ENCODE peak calls at places on chromosomes 7 and 10, in six cellular contexts. H is mammary epithelial cell, I is Panc1, B is adrenal gland, N is OCI-LY7, Q is A549. X is an unnamed sample. For H3K4me1, the result is how much of the 10 kb centered on the place peaks cover.

GRCh38 chr7:30800785-30801252 is 29.6 kb downstream of the MINDY4 start:
- DNase-seq in H (peak), I (peak), B (peak), N (peak), Q (peak), X (peak)

GRCh38 chr10:128859738-128860386 is 607.2 kb upstream of the MGMT start:
- DNase-seq in H (no peak), I (peak), B (no peak), N (peak), Q (peak), X (peak)

GRCh38 chr7:96299496-96299895 is 22.4 kb downstream of the SLC25A13 start:
- DNase-seq in H (no peak), I (no peak), B (no peak), N (no peak), Q (no peak), X (no peak)

GRCh38 chr10:59177031-59177861 is 803 bp downstream of the PHYHIPL start:
- DNase-seq in H (peak), I (no peak), B (peak), N (no peak), Q (peak), X (no peak)

GRCh38 chr7:29345590-29345989 is 151.0 kb downstream of the CHN2 start:
- DNase-seq in H (peak), I (no peak), B (peak), N (no peak), Q (no peak), X (no peak)

GRCh38 chr10:72335394-72336258 is 19.1 kb downstream of the DNAJB12 start:
- DNase-seq in H (peak), I (no peak), B (peak), N (peak), Q (no peak), X (no peak)

GRCh38 chr7:10346032-10346431 is 627.6 kb upstream of the PHF14 start:
- DNase-seq in H (no peak), I (no peak), B (no peak), N (no peak), Q (no peak), X (no peak)

GRCh38 chr10:128714240-128714639 is 588.0 kb upstream of the MKI67 start:
- DNase-seq in H (no peak), I (no peak), B (no peak), N (no peak), Q (no peak), X (no peak)

GRCh38 chr7:70092314-70093303 is 494.3 kb downstream of the AUTS2 start:
- DNase-seq in H (no peak), I (no peak), B (peak), N (no peak), Q (no peak), X (no peak)

GRCh38 chr7:51009716-51010496 is 227.2 kb upstream of the GRB10 start:
- DNase-seq in H (peak), I (no peak), B (peak), N (no peak), Q (no peak), X (no peak)

GRCh38 chr7:134685250-134685649 is 38.6 kb downstream of the BPGM start:
- DNase-seq in H (no peak), I (peak), B (no peak), N (no peak), Q (no peak), X (no peak)

GRCh38 chr10:8034666-8035640 is 19.5 kb upstream of the GATA3 start:
- DNase-seq in H (no peak), I (no peak), B (no peak), N (no peak), Q (no peak), X (peak)

GRCh38 chr10:44386546-44387052 is 1.7 kb upstream of the CXCL12 start:
- DNase-seq in H (peak), I (no peak), B (peak), N (peak), Q (peak), X (peak)

GRCh38 chr7:68715907-68716306 is 882.4 kb upstream of the AUTS2 start:
- DNase-seq in H (no peak), I (no peak), B (no peak), N (no peak), Q (no peak), X (no peak)

GRCh38 chr10:103781329-103782061 is 73.9 kb downstream of the SH3PXD2A start:
- DNase-seq in H (peak), I (peak), B (no peak), N (peak), Q (peak), X (no peak)

DNA sequence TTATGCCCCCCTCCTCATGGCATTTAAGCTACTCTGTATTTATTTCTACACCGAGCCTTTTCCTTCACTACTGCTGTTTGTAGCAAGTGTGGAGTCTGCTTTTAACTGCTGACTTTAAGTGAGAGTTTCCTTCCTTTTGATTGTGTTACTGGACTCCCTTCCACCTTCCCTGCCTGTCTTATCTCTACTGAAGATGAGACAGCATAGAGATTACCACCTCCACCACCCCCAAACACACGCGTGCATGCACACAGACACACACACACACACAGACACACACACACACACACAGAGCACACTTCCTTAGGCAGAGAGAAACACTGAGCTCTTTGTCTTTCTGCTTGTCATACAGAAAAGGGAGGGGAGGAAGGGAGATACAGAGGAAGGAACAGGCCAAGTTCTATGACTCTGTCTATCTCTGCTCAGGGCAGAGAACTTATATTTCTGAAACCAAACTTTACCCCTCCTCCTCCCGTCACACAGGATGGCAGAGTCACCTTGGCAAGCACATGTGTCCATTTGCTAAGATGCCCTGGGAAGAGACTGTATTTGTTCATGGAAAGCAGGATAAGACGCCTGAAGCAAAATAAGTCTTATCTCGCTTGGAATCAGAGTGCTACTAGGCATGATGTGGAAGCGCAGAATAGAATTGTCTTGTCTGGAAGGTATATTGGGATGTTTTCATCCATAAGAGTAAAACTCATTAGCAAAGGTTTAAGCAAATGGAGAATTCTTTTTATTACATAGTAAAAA is 81.8 kb upstream of the CAV2 start:
- DNase-seq in H (peak), I (no peak), B (no peak), N (no peak), Q (no peak), X (no peak)
- H3K4me3 ChIP-seq in H (no peak), I (peak), B (no peak), N (no peak), Q (no peak), X (no peak)

GRCh38 chr7:42843209-42843800 is 68.6 kb downstream of the C7orf25 start:
- DNase-seq in H (no peak), I (no peak), B (peak), N (peak), Q (peak), X (no peak)
- H3K4me1 ChIP-seq in H (under half), I (under half), B (under half), N (under half), Q (under half), X (under half)

GRCh38 chr7:33278095-33278494 is 148.7 kb downstream of the BBS9 start:
- DNase-seq in H (no peak), I (no peak), B (no peak), N (no peak), Q (no peak), X (no peak)

GRCh38 chr7:33276325-33276724 is 147.0 kb downstream of the BBS9 start:
- DNase-seq in H (no peak), I (no peak), B (no peak), N (no peak), Q (no peak), X (no peak)

DNA sequence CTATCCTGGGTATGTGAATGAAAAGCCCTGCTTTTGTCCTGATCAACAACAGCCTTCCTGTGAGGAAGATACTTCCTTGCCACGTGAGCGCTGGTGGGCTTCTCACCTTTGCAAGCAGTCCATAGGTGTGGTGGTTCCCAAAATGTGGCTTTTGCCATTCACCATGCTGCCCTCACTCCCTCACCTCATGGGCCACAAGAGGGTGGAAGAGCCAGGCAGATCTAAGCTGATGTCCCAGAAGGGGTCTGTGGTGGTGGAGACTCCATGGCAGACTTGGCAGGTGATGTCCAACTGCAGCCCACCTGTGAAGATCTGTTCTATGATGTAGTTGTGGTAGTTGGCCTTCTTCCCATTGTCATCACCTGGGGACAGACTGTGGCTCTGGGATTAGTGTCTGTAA is 147.4 kb downstream of the BBS9 start:
- DNase-seq in H (no peak), I (no peak), B (no peak), N (no peak), Q (no peak), X (no peak)
- H3K4me3 ChIP-seq in H (no peak), I (no peak), B (no peak), N (no peak), Q (no peak), X (no peak)

DNA sequence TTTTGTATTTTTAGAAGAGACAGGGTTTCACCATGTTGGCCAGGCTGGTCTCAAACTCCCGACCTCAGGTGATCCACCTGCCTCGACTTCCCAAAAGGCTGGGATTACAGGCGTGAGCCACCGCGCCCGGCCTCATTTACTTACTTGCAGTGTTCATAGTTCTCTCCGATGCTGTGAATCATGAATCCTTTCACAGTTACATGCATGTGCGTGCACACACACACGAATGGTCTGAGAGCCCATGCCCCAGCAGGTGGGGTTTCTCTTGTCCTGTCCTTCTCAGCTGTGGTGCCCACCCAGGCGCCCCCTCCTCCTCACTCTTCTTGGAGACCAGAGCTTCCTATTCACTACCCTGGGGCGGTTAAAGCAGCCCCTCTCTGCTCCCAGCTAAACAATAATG is 50.6 kb downstream of the RBM17 start:
- DNase-seq in H (no peak), I (no peak), B (no peak), N (no peak), Q (no peak), X (no peak)
- H3K4me1 ChIP-seq in H (under half), I (under half), B (under half), N (under half), Q (under half), X (half or more)

GRCh38 chr10:113058175-113058961 is 108.3 kb downstream of the TCF7L2 start:
- DNase-seq in H (peak), I (no peak), B (no peak), N (no peak), Q (no peak), X (no peak)
- H3K4me3 ChIP-seq in H (no peak), I (peak), B (no peak), N (no peak), Q (peak), X (no peak)

GRCh38 chr10:80472234-80473095 is 18.4 kb downstream of the TSPAN14 start:
- DNase-seq in H (peak), I (no peak), B (no peak), N (peak), Q (no peak), X (peak)
- H3K4me1 ChIP-seq in H (half or more), I (under half), B (under half), N (half or more), Q (half or more), X (half or more)